ENCODE peak calls at places on chromosomes 4 and X, in six cellular contexts. N is OCI-LY7; I is stimulated activated CD4-positive, alpha-beta T cell treated with anti-CD3 and anti-CD28 coated beads, TNF-alpha, amount 100 ng/mL, for 48 hours; G is T follicular helper cell; Y is GM20000; S is psoas muscle. E is an unnamed sample.

GRCh38 chr4:20687894-20688293 is 12.4 kb upstream of the PACRGL start:
- DNase-seq in I (no peak), S (no peak), Y (no peak), G (no peak), N (no peak), E (no peak)

GRCh38 chrX:135185795-135186443 is 14.7 kb upstream of the CT55 start:
- DNase-seq in N (peak), I (peak), G (no peak), S (no peak), Y (peak), E (no peak)

GRCh38 chr4:109576462-109576861 is 16.4 kb downstream of the MCUB start:
- DNase-seq in G (no peak), N (no peak), Y (no peak), I (no peak), S (no peak), E (no peak)

GRCh38 chrX:55008571-55009358 is 8.6 kb downstream of the APEX2 start:
- DNase-seq in S (no peak), Y (peak), N (no peak), I (no peak), G (no peak), E (no peak)

GRCh38 chrX:87805829-87806490 is 288.4 kb downstream of the KLHL4 start:
- DNase-seq in G (no peak), S (no peak), N (no peak), I (no peak), Y (no peak), E (no peak)

GRCh38 chrX:22433292-22434070 is 160.8 kb downstream of the CBLL2 start:
- DNase-seq in G (no peak), S (no peak), Y (no peak), I (no peak), N (no peak), E (no peak)

GRCh38 chr4:3045500-3045850 is 28.9 kb downstream of the HTT-AS start:
- DNase-seq in G (peak), S (peak), N (no peak), I (peak), Y (peak), E (peak)

GRCh38 chr4:8428288-8429097 is 12.0 kb downstream of the ACOX3 start:
- DNase-seq in N (peak), S (peak), G (peak), Y (peak), I (peak), E (peak)

GRCh38 chr4:5014007-5014682 is 5.1 kb downstream of the CYTL1 start:
- DNase-seq in N (no peak), Y (no peak), G (no peak), I (no peak), S (no peak), E (no peak)

GRCh38 chrX:86348669-86349068 is 200.4 kb downstream of the DACH2 start:
- DNase-seq in I (no peak), S (no peak), Y (no peak), G (no peak), N (peak), E (no peak)

GRCh38 chr4:72119946-72120345 is 88.1 kb downstream of the NPFFR2 start:
- DNase-seq in G (no peak), N (no peak), I (no peak), Y (no peak), S (no peak), E (peak)

GRCh38 chr4:2142630-2143427 is 83.7 kb downstream of the NAT8L start:
- DNase-seq in N (no peak), G (no peak), Y (no peak), I (no peak), S (no peak), E (no peak)

GRCh38 chrX:1534321-1535168 is 2.4 kb downstream of the P2RY8 start:
- DNase-seq in I (no peak), G (no peak), N (peak), S (no peak), Y (peak), E (no peak)

GRCh38 chr4:15159477-15160019 is 157.3 kb downstream of the CPEB2 start:
- DNase-seq in I (no peak), Y (no peak), N (no peak), S (no peak), G (no peak), E (no peak)

GRCh38 chr4:148443550-148444295 is 1.5 kb upstream of the NR3C2 start:
- DNase-seq in I (peak), G (peak), Y (peak), N (peak), S (peak), E (peak)

GRCh38 chr4:99946346-99947189 is at the start of gene DNAJB14:
- DNase-seq in G (peak), I (peak), N (peak), Y (peak), S (peak), E (peak)

GRCh38 chr4:130359537-130359936 is 1263.6 kb downstream of the C4orf33 start:
- DNase-seq in Y (no peak), G (no peak), N (peak), I (no peak), S (no peak), E (no peak)

E was measured in left lung.